ENCODE peak calls at places on chromosomes 3 and 15, in six cellular contexts. X, P, R, M, E and Q are unnamed samples.

GRCh38 chr3:174986685-174987084 is 127.6 kb downstream of the NAALADL2 start:
- DNase-seq in R (no peak), E (no peak), P (peak; percentile 16), M (no peak), X (peak; percentile 57), Q (no peak)

GRCh38 chr3:82058809-82059208 is 297.4 kb upstream of the GBE1 start:
- DNase-seq in P (no peak), X (no peak), R (no peak), E (no peak), M (no peak), Q (no peak)

GRCh38 chr3:103167850-103168249 is 733.0 kb downstream of the ZPLD1 start:
- DNase-seq in M (no peak), R (no peak), P (no peak), X (no peak), E (no peak), Q (no peak)

GRCh38 chr3:181326637-181327223 is 337.2 kb upstream of the DNAJC19 start:
- DNase-seq in P (no peak), E (peak; percentile 57), X (no peak), M (no peak), R (no peak), Q (peak; percentile 18)

GRCh38 chr3:196604548-196604947 is 34.9 kb upstream of the NRROS start:
- DNase-seq in R (no peak), M (peak; percentile 2), E (no peak), P (no peak), X (no peak), Q (no peak)

GRCh38 chr3:49333091-49333490 is 6.8 kb downstream of the USP4 start:
- DNase-seq in P (no peak), E (peak; percentile 68), X (no peak), R (no peak), M (no peak), Q (no peak)

GRCh38 chr3:103767635-103768034 is 1332.8 kb downstream of the ZPLD1 start:
- DNase-seq in M (no peak), P (no peak), E (no peak), R (no peak), X (no peak), Q (no peak)

GRCh38 chr15:27746556-27746955 is 352.6 kb downstream of the OCA2 start:
- DNase-seq in X (no peak), R (no peak), E (no peak), M (peak; percentile 10), P (no peak), Q (no peak)

GRCh38 chr3:132211896-132212295 is 105.3 kb upstream of the ACP3 start:
- DNase-seq in X (no peak), E (no peak), R (no peak), M (no peak), P (peak; percentile 11), Q (no peak)

GRCh38 chr3:66567066-66567465 is 66.2 kb upstream of the LRIG1 start:
- DNase-seq in R (no peak), M (no peak), P (peak; percentile 38), X (peak; percentile 93), E (peak; percentile 32), Q (no peak)

GRCh38 chr3:182789371-182789770 is 3.9 kb upstream of the ATP11B start:
- DNase-seq in M (no peak), E (no peak), X (peak; percentile 18), R (no peak), P (no peak), Q (no peak)

GRCh38 chr15:66284276-66284675 is 9.1 kb upstream of the DIS3L start:
- DNase-seq in M (no peak), X (no peak), R (no peak), E (no peak), P (no peak), Q (no peak)

GRCh38 chr15:98845138-98845884 is 162.3 kb downstream of the PGPEP1L start:
- DNase-seq in P (no peak), R (no peak), X (no peak), E (no peak), M (no peak), Q (no peak)

GRCh38 chr15:93515256-93516044 is 426.4 kb upstream of the RGMA start:
- DNase-seq in P (no peak), E (no peak), X (no peak), R (no peak), M (no peak), Q (no peak)

GRCh38 chr3:28110884-28111283 is 130.5 kb upstream of the CMC1 start:
- DNase-seq in P (no peak), X (no peak), R (no peak), M (no peak), E (no peak), Q (no peak)

GRCh38 chr15:99452728-99453643 is 112.8 kb upstream of the MEF2A start:
- DNase-seq in R (no peak), E (peak; percentile 29), P (peak; percentile 33), X (peak; percentile 18), M (peak; percentile 40), Q (no peak)

GRCh38 chr15:80591938-80592825 is 102.9 kb upstream of the ABHD17C start:
- DNase-seq in E (no peak), P (no peak), M (no peak), X (no peak), R (peak; percentile 13), Q (no peak)

GRCh38 chr3:37993811-37994638 is 3.4 kb downstream of the VILL start:
- DNase-seq in E (peak; percentile 62), R (peak; percentile 76), P (peak; percentile 53), M (peak; percentile 80), X (peak; percentile 75), Q (peak; percentile 17)

GRCh38 chr15:70420421-70421196 is 322.9 kb upstream of the TLE3 start:
- DNase-seq in P (no peak), R (peak; percentile 61), M (peak; percentile 58), E (peak; percentile 41), X (no peak), Q (no peak)

GRCh38 chr3:132509096-132509495 is 88.0 kb upstream of the ACKR4 start:
- DNase-seq in R (no peak), P (no peak), E (no peak), M (no peak), X (peak; percentile 46), Q (no peak)

GRCh38 chr3:117926819-117927218 is 1107.8 kb downstream of the IGSF11 start:
- DNase-seq in M (no peak), E (no peak), X (no peak), P (no peak), R (no peak), Q (no peak)

GRCh38 chr3:113606539-113607218 is 74.3 kb downstream of the SIDT1 start:
- DNase-seq in X (no peak), E (no peak), M (no peak), R (no peak), P (no peak), Q (no peak)

GRCh38 chr3:53772562-53773329 is 73.5 kb downstream of the CHDH start:
- DNase-seq in R (no peak), E (peak; percentile 53), P (no peak), M (no peak), X (peak; percentile 27), Q (no peak)

GRCh38 chr3:47225310-47225906 is 57.2 kb downstream of the KIF9 start:
- DNase-seq in R (no peak), M (no peak), P (peak; percentile 52), X (peak; percentile 56), E (peak; percentile 3), Q (no peak)
- H4K91ac ChIP-seq in R (no peak overlapping the region), M (no peak overlapping the region), P (no peak overlapping the region), X (no peak overlapping the region), E (no peak overlapping the region), Q (no peak overlapping the region)

GRCh38 chr15:42727740-42728355 is 9.1 kb downstream of the CDAN1 start:
- DNase-seq in X (no peak), R (no peak), E (no peak), M (peak; percentile 45), P (no peak), Q (no peak)

GRCh38 chr15:42729409-42729808 is 7.5 kb downstream of the CDAN1 start:
- DNase-seq in R (no peak), X (no peak), M (peak; percentile 41), P (no peak), E (no peak), Q (no peak)

GRCh38 chr15:42728562-42728961 is 8.4 kb downstream of the CDAN1 start:
- DNase-seq in P (no peak), E (no peak), X (no peak), M (peak; percentile 42), R (no peak), Q (no peak)

GRCh38 chr15:42730135-42730534 is 6.8 kb downstream of the CDAN1 start:
- DNase-seq in E (no peak), R (no peak), X (no peak), P (no peak), M (no peak), Q (no peak)

DNA sequence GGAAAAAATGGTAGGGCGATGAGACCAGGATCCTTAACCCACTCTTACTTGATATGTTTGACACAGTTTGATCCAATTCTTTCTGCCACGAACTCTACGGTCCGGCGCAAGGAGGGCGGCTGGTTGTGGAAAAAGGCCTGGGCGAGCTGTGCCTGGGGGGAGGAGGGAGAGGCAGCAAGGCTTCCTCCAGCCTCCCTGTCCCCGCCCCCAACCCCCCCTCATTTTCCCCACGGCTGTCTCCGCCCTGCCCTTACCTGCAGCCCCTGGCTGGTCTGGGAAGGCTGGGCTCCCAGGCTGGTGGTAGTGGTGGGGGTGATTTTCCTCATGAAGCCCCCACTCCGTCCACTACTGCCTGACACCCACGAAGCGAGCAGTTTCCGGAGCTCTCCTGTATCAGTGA is 8.0 kb downstream of the CDAN1 start:
- DNase-seq in R (peak; percentile 49), M (no peak), P (no peak), E (no peak), X (no peak), Q (no peak)
- H4K91ac ChIP-seq in R (no peak overlapping the region), M (no peak overlapping the region), P (no peak overlapping the region), E (no peak overlapping the region), X (no peak overlapping the region), Q (no peak overlapping the region)

DNA sequence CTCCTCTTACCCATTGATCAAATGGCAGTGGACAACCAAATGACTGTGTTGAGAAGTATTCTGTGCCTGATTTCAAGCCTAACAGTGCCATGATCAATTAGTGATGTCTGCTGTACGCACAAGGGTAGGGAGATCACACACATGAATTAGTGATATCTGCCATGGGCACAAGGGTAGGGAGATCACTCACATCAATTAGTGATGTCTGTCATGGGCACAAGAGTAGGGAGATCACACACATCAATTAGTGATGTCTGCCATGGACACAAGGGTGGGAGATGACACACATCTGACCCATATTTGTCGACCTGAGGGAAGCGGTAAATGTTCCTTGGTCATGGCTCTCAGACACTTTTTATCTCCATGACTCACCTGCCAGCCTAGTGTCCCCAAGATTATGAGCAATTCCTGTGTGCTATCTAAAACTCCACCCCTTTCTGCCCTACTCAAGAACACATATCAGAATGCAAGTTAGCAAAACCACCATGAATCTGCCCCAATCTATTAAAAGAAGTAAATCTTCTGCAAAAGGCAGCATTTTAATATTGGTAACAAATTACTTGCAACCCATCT is 165.0 kb downstream of the NTRK3 start:
- DNase-seq in X (no peak), M (no peak), R (no peak), P (no peak), E (no peak), Q (no peak)
- H4K91ac ChIP-seq in X (no peak overlapping the region), M (no peak overlapping the region), R (no peak overlapping the region), P (no peak overlapping the region), E (no peak overlapping the region), Q (no peak overlapping the region)

GRCh38 chr3:111700054-111700453 is 104.9 kb upstream of the ZBED2 start:
- DNase-seq in P (no peak), E (no peak), R (no peak), X (no peak), M (no peak), Q (no peak)
- H4K91ac ChIP-seq in P (no peak overlapping the region), E (no peak overlapping the region), R (no peak overlapping the region), X (no peak overlapping the region), M (no peak overlapping the region), Q (no peak overlapping the region)